ENCODE peak calls at places on chromosomes 2 and 18, in nine cellular contexts. L is AG10803, A is esophagus muscularis mucosa, N is omental fat pad, I is WERI-Rb-1, X is fibroblast of villous mesenchyme, Z is choroid plexus epithelial cell, M is adrenal gland, C is colonic mucosa. V is an unnamed sample.

GRCh38 chr2:160345102-160345501 is 145.0 kb upstream of the ITGB6 start:
- DNase-seq in Z (no peak), I (no peak), M (no peak), X (no peak), L (no peak), C (no peak), N (no peak), A (no peak), V (no peak)

GRCh38 chr2:33678447-33678846 is 79.3 kb upstream of the FAM98A start:
- DNase-seq in C (no peak), I (no peak), N (no peak), M (no peak), Z (no peak), L (no peak), X (no peak), A (no peak), V (no peak)

GRCh38 chr2:186460465-186460864 is 25.6 kb upstream of the ZC3H15 start:
- DNase-seq in Z (peak), A (no peak), L (peak), M (no peak), N (no peak), C (no peak), X (peak), I (no peak), V (no peak)

GRCh38 chr2:233668605-233669260 is 3.0 kb upstream of the UGT1A9 start:
- DNase-seq in A (no peak), Z (no peak), L (no peak), I (no peak), M (no peak), X (no peak), C (no peak), N (no peak), V (no peak)

GRCh38 chr2:53230691-53231090 is 536.9 kb upstream of the CHAC2 start:
- DNase-seq in Z (no peak), L (no peak), M (no peak), X (no peak), C (no peak), A (no peak), N (no peak), I (no peak), V (no peak)

GRCh38 chr2:127105656-127106456 is 1.1 kb downstream of the BIN1 start:
- DNase-seq in C (peak), L (peak), A (no peak), X (peak), N (peak), Z (peak), I (no peak), M (peak), V (peak)

GRCh38 chr18:48674758-48675157 is 135.9 kb downstream of the CTIF start:
- DNase-seq in I (no peak), C (no peak), X (no peak), Z (no peak), N (no peak), M (peak), L (no peak), A (no peak), V (no peak)

GRCh38 chr2:177161741-177162440 is 50.7 kb upstream of the HNRNPA3 start:
- DNase-seq in I (peak), X (peak), N (no peak), L (peak), M (peak), Z (peak), C (no peak), A (no peak), V (no peak)

GRCh38 chr2:170005702-170006101 is 172.2 kb upstream of the MYO3B start:
- DNase-seq in N (no peak), X (no peak), A (no peak), I (no peak), L (no peak), Z (no peak), M (no peak), C (no peak), V (no peak)

GRCh38 chr18:32763306-32763705 is 9.5 kb downstream of the KLHL14 start:
- DNase-seq in I (no peak), X (no peak), Z (no peak), C (no peak), A (no peak), N (no peak), L (no peak), M (no peak), V (no peak)

GRCh38 chr2:155748126-155748525 is 584.4 kb downstream of the NR4A2 start:
- DNase-seq in I (peak), M (no peak), A (no peak), L (no peak), Z (no peak), X (no peak), C (no peak), N (no peak), V (no peak)

GRCh38 chr2:176129013-176129796 is at the start of gene HOXD8:
- DNase-seq in N (no peak), X (peak), C (peak), M (peak), A (no peak), L (peak), I (no peak), Z (no peak), V (no peak)

GRCh38 chr2:204670124-204670523 is 124.8 kb downstream of the PARD3B start:
- DNase-seq in A (no peak), C (peak), N (no peak), M (no peak), I (no peak), Z (peak), X (peak), L (no peak), V (no peak)

GRCh38 chr2:91477731-91478672 is 2786.5 kb downstream of the RPIA start:
- DNase-seq in L (no peak), A (peak), I (no peak), M (no peak), X (no peak), N (no peak), Z (no peak), C (no peak), V (peak)

GRCh38 chr2:224638338-224638823 is 53.2 kb upstream of the CUL3 start:
- DNase-seq in C (peak), A (no peak), N (no peak), X (no peak), I (no peak), M (no peak), L (no peak), Z (no peak), V (no peak)

GRCh38 chr2:113965644-113966043 is 75.8 kb downstream of the ACTR3 start:
- DNase-seq in L (peak), Z (peak), I (peak), M (no peak), N (no peak), X (peak), C (peak), A (no peak), V (no peak)

GRCh38 chr2:10844083-10844482 is 31.5 kb upstream of the PDIA6 start:
- DNase-seq in L (peak), M (peak), X (peak), C (peak), I (no peak), A (no peak), Z (peak), N (no peak), V (no peak)

GRCh38 chr2:145022671-145023330 is 502.9 kb upstream of the ZEB2 start:
- DNase-seq in Z (peak), C (no peak), M (no peak), N (no peak), A (no peak), L (peak), I (no peak), X (peak), V (no peak)

GRCh38 chr2:108459441-108459840 is 10.4 kb downstream of the GCC2 start:
- DNase-seq in X (no peak), A (no peak), I (no peak), C (no peak), N (no peak), L (no peak), M (no peak), Z (no peak), V (no peak)

GRCh38 chr2:111101592-111101991 is 19.1 kb upstream of the BCL2L11 start:
- DNase-seq in I (no peak), Z (no peak), M (no peak), A (no peak), L (no peak), X (no peak), N (no peak), C (no peak), V (no peak)

GRCh38 chr2:25098056-25098455 is 56.2 kb downstream of the EFR3B start:
- DNase-seq in A (no peak), C (no peak), M (no peak), I (no peak), L (no peak), Z (no peak), N (no peak), X (no peak), V (no peak)

GRCh38 chr2:39620067-39620466 is 45.6 kb upstream of the TMEM178A start:
- DNase-seq in A (no peak), C (peak), M (peak), I (no peak), Z (peak), N (peak), L (peak), X (peak), V (peak)

GRCh38 chr2:141393214-141393545 is 737.6 kb downstream of the LRP1B start:
- DNase-seq in I (no peak), C (no peak), A (no peak), X (peak), M (no peak), N (no peak), L (peak), Z (peak), V (no peak)

GRCh38 chr2:1509271-1509995 is 96.2 kb downstream of the TPO start:
- DNase-seq in C (no peak), M (no peak), I (no peak), N (no peak), Z (no peak), A (no peak), X (no peak), L (no peak), V (no peak)

GRCh38 chr2:190679813-190680591 is 31.1 kb downstream of the NAB1 start:
- DNase-seq in I (peak), Z (peak), X (peak), A (no peak), M (peak), N (peak), C (peak), L (no peak), V (peak)

GRCh38 chr2:238294393-238295143 is 6.2 kb upstream of the PER2 start:
- DNase-seq in I (no peak), Z (no peak), A (no peak), N (no peak), C (peak), M (no peak), L (no peak), X (no peak), V (no peak)

GRCh38 chr2:56128235-56128634 is 55.6 kb upstream of the CCDC85A start:
- DNase-seq in M (no peak), N (no peak), C (no peak), X (no peak), L (no peak), A (no peak), Z (peak), I (no peak), V (no peak)

GRCh38 chr2:119196301-119197124 is 27.1 kb upstream of the STEAP3 start:
- DNase-seq in N (no peak), A (no peak), I (no peak), Z (no peak), X (no peak), C (no peak), M (no peak), L (no peak), V (no peak)

GRCh38 chr2:1922402-1923025 is 178.2 kb upstream of the PXDN start:
- DNase-seq in C (no peak), X (no peak), Z (no peak), L (no peak), M (no peak), I (no peak), N (no peak), A (no peak), V (no peak)

GRCh38 chr2:65299246-65299645 is 71.6 kb downstream of the ACTR2 start:
- DNase-seq in N (no peak), L (no peak), Z (no peak), A (no peak), I (no peak), X (no peak), C (no peak), M (peak), V (no peak)

GRCh38 chr2:136129601-136130000 is 11.7 kb upstream of the CXCR4 start:
- DNase-seq in N (no peak), I (no peak), C (no peak), A (no peak), L (no peak), X (no peak), Z (no peak), M (no peak), V (no peak)

GRCh38 chr18:31102020-31102684 is at the start of gene DSC2:
- DNase-seq in Z (no peak), M (peak), C (peak), L (no peak), A (no peak), X (no peak), I (peak), N (no peak), V (peak)

GRCh38 chr2:100721693-100722092 is 98.2 kb upstream of the NPAS2 start:
- DNase-seq in X (no peak), N (no peak), L (no peak), A (peak), M (no peak), I (no peak), C (no peak), Z (no peak), V (no peak)

GRCh38 chr2:61536086-61536722 is 2.0 kb downstream of the XPO1 start:
- DNase-seq in C (no peak), M (no peak), Z (peak), X (peak), A (no peak), I (peak), N (no peak), L (no peak), V (peak)

DNA sequence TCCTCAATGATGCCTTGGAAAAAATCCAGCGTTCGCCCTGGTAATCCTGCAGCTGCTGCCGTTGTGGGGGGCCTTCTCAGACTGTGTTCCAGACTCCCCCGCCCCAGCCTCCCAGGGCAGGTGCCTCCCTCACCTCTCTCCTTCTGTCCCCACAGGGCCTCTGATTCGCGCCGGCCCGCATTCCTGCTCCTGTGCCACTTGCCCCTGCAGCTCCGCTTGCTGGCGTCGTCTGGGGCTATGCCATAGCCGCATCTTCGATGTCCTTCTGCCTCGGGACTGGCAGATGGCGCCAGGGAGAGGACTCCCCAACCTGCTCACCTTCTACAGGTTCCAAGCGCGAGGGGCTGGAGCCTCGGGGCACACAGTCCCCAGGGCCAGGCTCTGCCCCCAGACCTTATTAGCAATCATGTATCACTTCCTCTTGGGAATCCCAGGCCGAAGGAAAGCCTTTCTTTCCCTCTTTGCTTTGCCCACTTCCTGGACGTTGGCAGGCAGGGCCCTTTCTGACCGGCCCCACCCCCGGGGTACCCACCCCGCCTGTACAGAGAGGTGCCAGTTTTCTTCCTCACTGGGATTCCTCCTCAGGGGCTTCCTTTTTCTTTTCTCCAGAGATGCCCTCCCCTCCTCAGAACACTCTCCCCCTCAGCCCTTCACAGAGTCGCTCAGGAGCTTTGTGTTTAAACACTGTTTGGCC is 4.4 kb downstream of the SPATA3 start:
- DNase-seq in L (no peak), N (no peak), I (no peak), X (no peak), C (peak), M (no peak), A (no peak), Z (no peak), V (no peak)
- TF ChIP-seq CTCF in L (no peak), N (no peak), I (peak), X (no peak), C (peak), M (no peak), A (no peak), Z (no peak), V (no peak)

GRCh38 chr18:26963292-26963691 is 97.8 kb upstream of the AQP4 start:
- DNase-seq in A (no peak), L (no peak), Z (peak), N (no peak), X (no peak), M (no peak), C (no peak), I (no peak), V (no peak)
- TF ChIP-seq CTCF in A (no peak), L (no peak), Z (peak), N (no peak), X (no peak), M (peak), C (no peak), I (no peak), V (no peak)

GRCh38 chr2:219403861-219404260 is 14.3 kb upstream of the DES start:
- DNase-seq in A (no peak), I (no peak), L (no peak), X (no peak), N (no peak), C (no peak), M (no peak), Z (no peak), V (no peak)
- TF ChIP-seq CTCF in A (no peak), I (no peak), L (no peak), X (no peak), N (no peak), C (no peak), M (no peak), Z (no peak), V (no peak)

GRCh38 chr2:196217116-196217515 is 45.7 kb upstream of the STK17B start:
- DNase-seq in Z (no peak), A (no peak), I (no peak), M (no peak), C (no peak), N (no peak), X (no peak), L (no peak), V (no peak)

GRCh38 chr2:196224767-196225166 is 53.4 kb upstream of the STK17B start:
- DNase-seq in N (no peak), Z (no peak), C (no peak), X (no peak), A (no peak), M (no peak), I (no peak), L (no peak), V (no peak)

GRCh38 chr2:196218109-196218508 is 46.7 kb upstream of the STK17B start:
- DNase-seq in N (no peak), C (no peak), L (no peak), I (no peak), M (no peak), Z (no peak), A (no peak), X (no peak), V (no peak)

GRCh38 chr2:196220671-196221070 is 49.3 kb upstream of the STK17B start:
- DNase-seq in I (no peak), C (no peak), N (no peak), X (no peak), Z (no peak), A (no peak), L (no peak), M (no peak), V (no peak)

GRCh38 chr2:196219686-196220085 is 48.3 kb upstream of the STK17B start:
- DNase-seq in A (no peak), N (no peak), X (no peak), C (no peak), M (no peak), I (no peak), L (no peak), Z (no peak), V (no peak)
- TF ChIP-seq CTCF in A (no peak), N (no peak), X (no peak), C (no peak), M (no peak), I (no peak), L (no peak), Z (no peak), V (no peak)

GRCh38 chr2:219104107-219105050 is 43.7 kb upstream of the IHH start:
- DNase-seq in X (peak), I (peak), Z (peak), L (peak), N (no peak), C (no peak), A (no peak), M (no peak), V (no peak)
- TF ChIP-seq CTCF in X (peak), I (peak), Z (peak), L (peak), N (no peak), C (peak), A (no peak), M (peak), V (peak)

GRCh38 chr2:36672199-36672598 is 24.3 kb upstream of the VIT start:
- DNase-seq in N (no peak), X (peak), L (peak), M (no peak), C (no peak), A (no peak), Z (peak), I (no peak), V (no peak)
- TF ChIP-seq CTCF in N (no peak), X (peak), L (peak), M (peak), C (peak), A (peak), Z (peak), I (peak), V (no peak)

GRCh38 chr18:51006061-51006818 is 23.8 kb upstream of the SMAD4 start:
- DNase-seq in N (no peak), L (no peak), I (no peak), A (no peak), Z (no peak), X (no peak), C (no peak), M (no peak), V (no peak)
- TF ChIP-seq CTCF in N (no peak), L (no peak), I (no peak), A (no peak), Z (no peak), X (no peak), C (no peak), M (no peak), V (no peak)

GRCh38 chr2:174527101-174527721 is 40.4 kb upstream of the GPR155 start:
- DNase-seq in Z (no peak), C (no peak), I (no peak), X (no peak), N (no peak), A (no peak), M (no peak), L (no peak), V (no peak)

GRCh38 chr2:174518397-174518796 is 31.6 kb upstream of the GPR155 start:
- DNase-seq in N (no peak), C (no peak), Z (no peak), I (no peak), M (no peak), L (no peak), A (no peak), X (peak), V (no peak)

GRCh38 chr2:174524525-174524924 is 37.7 kb upstream of the GPR155 start:
- DNase-seq in C (no peak), N (no peak), Z (no peak), X (no peak), M (peak), A (no peak), L (no peak), I (no peak), V (no peak)

GRCh38 chr2:174527959-174528358 is 41.1 kb upstream of the GPR155 start:
- DNase-seq in A (no peak), L (no peak), X (no peak), M (no peak), I (no peak), C (no peak), N (no peak), Z (no peak), V (no peak)

DNA sequence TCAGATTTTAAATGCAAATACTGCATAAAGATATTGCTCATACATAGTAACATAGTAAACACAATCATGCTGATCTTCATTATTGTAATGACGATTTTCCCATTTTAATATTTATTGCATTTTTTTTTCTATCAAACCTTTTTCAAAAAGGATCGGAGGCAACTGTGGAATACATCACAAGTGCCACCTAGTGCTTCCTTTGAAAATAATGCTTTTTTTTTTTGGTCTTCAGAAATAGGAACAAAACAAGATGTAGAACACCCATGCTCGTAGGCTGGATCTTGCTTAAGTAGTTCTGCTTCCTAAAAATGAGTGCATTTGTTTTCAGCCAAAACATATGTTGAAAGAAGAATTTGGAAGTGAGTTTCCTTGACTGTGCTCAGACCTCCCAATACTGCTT is 35.7 kb upstream of the GPR155 start:
- DNase-seq in A (no peak), Z (peak), L (peak), C (no peak), N (no peak), X (peak), I (no peak), M (no peak), V (no peak)
- TF ChIP-seq CTCF in A (peak), Z (peak), L (peak), C (no peak), N (no peak), X (peak), I (no peak), M (peak), V (no peak)

GRCh38 chr2:216768908-216769401 is 73.6 kb upstream of the IGFBP5 start:
- DNase-seq in X (no peak), A (no peak), C (no peak), Z (no peak), M (no peak), N (no peak), L (no peak), I (no peak), V (no peak)
- TF ChIP-seq CTCF in X (no peak), A (no peak), C (no peak), Z (no peak), M (no peak), N (no peak), L (no peak), I (no peak), V (no peak)

GRCh38 chr2:197356136-197356535 is 45.6 kb upstream of the ANKRD44 start:
- DNase-seq in M (no peak), L (no peak), I (no peak), X (no peak), A (no peak), N (no peak), C (no peak), Z (peak), V (no peak)
- TF ChIP-seq CTCF in M (peak), L (peak), I (peak), X (peak), A (no peak), N (no peak), C (no peak), Z (peak), V (peak)

V was measured in mesothelial cell of epicardium.